ENCODE peak calls at places on chromosomes 3 and 15, in four cellular contexts. E is vagina, R is HFF-Myc, I is endothelial cell. Z is an unnamed sample.

GRCh38 chr15:70140543-70141375 is 43.0 kb upstream of the TLE3 start:
- DNase-seq in E (no peak), R (no peak), I (peak; percentile 16), Z (peak; percentile 81)

GRCh38 chr15:101641894-101642293 is 10.3 kb downstream of the TM2D3 start:
- DNase-seq in E (no peak), R (no peak), I (no peak), Z (peak; percentile 72)

GRCh38 chr15:56959318-56959648 is 40.8 kb downstream of the TCF12 start:
- DNase-seq in E (no peak), R (no peak), I (no peak), Z (no peak)

GRCh38 chr3:126018545-126018944 is 49.6 kb downstream of the ROPN1B start:
- DNase-seq in E (peak; percentile 58), R (no peak), I (no peak), Z (no peak)

GRCh38 chr15:38002883-38003477 is 68.5 kb downstream of the TMCO5A start:
- DNase-seq in E (no peak), R (peak; percentile 65), I (peak; percentile 69), Z (peak; percentile 69)

GRCh38 chr15:57692709-57693108 is 13.8 kb upstream of the POLR2M start:
- DNase-seq in E (no peak), R (no peak), I (no peak), Z (no peak)

GRCh38 chr3:35505181-35505580 is 134.1 kb upstream of the ARPP21 start:
- DNase-seq in E (no peak), R (no peak), I (no peak), Z (no peak)

GRCh38 chr15:85620321-85621044 is 174.2 kb downstream of the KLHL25 start:
- DNase-seq in E (no peak), R (no peak), I (no peak), Z (no peak)

GRCh38 chr3:151169700-151170224 is 33.3 kb downstream of the GPR171 start:
- DNase-seq in E (no peak), R (no peak), I (no peak), Z (peak; percentile 67)

GRCh38 chr15:40595219-40595618 is 1.2 kb downstream of the KNL1 start:
- DNase-seq in E (no peak), R (no peak), I (no peak), Z (no peak)

GRCh38 chr3:123667784-123668183 is 82.9 kb upstream of the HACD2 start:
- DNase-seq in E (no peak), R (no peak), I (no peak), Z (no peak)

DNA sequence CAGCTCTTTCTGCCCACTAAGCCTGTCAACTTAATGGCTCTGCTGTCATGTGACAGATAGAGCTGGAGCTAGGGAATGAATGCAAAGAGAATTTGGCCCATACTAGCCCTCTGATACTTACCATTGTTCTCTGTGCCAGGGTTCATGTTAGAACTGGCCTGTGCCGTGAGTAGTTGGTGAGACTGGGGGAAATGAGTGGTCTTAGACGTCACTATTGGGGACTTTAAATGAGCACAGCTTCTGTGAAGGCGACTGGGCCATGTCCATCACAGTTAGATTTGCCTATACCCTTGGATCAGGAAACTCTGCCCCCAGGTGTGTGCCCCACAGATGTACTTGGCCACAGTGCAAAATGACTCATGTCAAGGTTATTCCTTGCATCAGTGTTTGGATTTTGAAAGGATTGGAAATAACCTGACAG is 124.9 kb downstream of the PTPRG start:
- DNase-seq in E (no peak), R (no peak), I (no peak), Z (no peak)
- TF ChIP-seq CTCF in E (no peak), R (no peak), I (no peak), Z (no peak)

GRCh38 chr3:138469869-138470268 is 35.5 kb downstream of the ESYT3 start:
- DNase-seq in E (no peak), R (no peak), I (no peak), Z (no peak)

GRCh38 chr3:138468886-138469285 is 34.5 kb downstream of the ESYT3 start:
- DNase-seq in E (no peak), R (no peak), I (no peak), Z (no peak)

GRCh38 chr3:138467905-138468304 is 33.5 kb downstream of the ESYT3 start:
- DNase-seq in E (no peak), R (no peak), I (no peak), Z (no peak)

GRCh38 chr3:138470687-138471086 is 36.3 kb downstream of the ESYT3 start:
- DNase-seq in E (no peak), R (no peak), I (no peak), Z (no peak)

DNA sequence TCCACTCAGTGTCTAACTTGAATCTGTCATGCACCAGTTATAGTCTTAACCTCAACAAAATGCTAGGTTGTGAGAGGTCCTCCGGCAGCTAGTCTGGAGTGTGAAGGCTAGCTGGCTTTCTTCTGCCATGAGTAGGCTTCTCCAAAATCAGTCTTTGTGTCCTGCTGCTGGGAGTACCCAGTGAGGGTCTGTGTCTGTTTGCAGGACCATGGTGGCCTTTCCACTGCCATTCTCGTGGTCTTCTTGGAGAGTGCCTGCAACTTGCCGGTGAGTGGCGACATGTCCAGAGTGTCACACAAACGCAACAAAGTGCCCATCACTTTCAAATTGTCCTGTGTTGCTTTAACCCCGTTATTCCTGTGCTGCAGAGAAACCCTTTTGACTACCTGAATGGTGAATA is 34.0 kb downstream of the ESYT3 start:
- DNase-seq in E (no peak), R (no peak), I (no peak), Z (no peak)
- TF ChIP-seq CTCF in E (no peak), R (no peak), I (no peak), Z (no peak)

DNA sequence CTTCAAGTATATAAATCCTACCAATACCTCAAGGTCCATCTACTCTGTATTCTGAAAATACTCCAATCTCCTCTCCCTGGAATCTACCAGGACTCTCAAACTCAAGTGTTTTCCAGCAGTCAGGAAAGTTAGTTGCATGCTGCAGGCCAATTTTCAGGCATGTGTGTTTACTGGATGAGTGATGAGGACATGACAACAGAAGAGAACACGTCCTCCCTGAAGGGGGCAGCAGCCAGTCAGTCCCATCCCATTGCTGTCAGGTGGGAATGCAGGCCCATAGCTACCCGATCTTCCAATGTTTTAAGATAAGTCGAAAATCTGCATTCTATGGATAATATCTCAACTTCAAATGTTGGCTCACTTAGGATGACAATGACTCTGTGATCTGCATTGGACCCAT is 496.2 kb downstream of the FHIT start:
- DNase-seq in E (no peak), R (no peak), I (peak; percentile 40), Z (no peak)
- TF ChIP-seq CTCF in E (no peak), R (no peak), I (peak; percentile 28), Z (peak; percentile 12)

DNA sequence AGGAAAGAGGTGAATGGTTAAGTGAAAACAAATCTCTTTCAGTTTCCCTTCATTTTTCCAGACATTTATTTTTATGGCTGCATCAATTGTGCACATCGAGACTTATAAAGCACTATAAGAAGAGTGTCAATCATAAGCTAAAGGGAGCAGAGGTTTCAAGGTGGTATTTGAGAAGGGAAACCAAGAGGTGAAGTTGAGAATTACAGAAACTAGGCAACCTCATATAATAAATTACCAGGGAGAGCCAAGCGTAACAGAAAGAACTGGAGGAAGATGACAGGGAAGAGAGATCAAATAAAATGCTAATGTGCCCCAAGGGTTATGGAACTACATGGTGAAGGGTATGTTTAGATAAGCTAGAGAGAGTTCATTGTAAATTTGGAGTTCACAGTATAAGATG is 6.3 kb upstream of the CCDC54 start:
- DNase-seq in E (no peak), R (no peak), I (no peak), Z (no peak)
- TF ChIP-seq CTCF in E (no peak), R (no peak), I (no peak), Z (no peak)

GRCh38 chr15:66508293-66508883 is 3.3 kb downstream of the ZWILCH start:
- DNase-seq in E (no peak), R (no peak), I (no peak), Z (no peak)
- TF ChIP-seq CTCF in E (no peak), R (no peak), I (no peak), Z (no peak)